ENCODE peak calls at places on chromosome 19, in seven cellular contexts. One of them, this sample, is unnamed.

GRCh38 chr19:18160792-18161690 is 8.1 kb downstream of the PIK3R2 start:
- DNase-seq in aorta: peak
- DNase-seq in WERI-Rb-1: peak
- DNase-seq in upper lobe of left lung: peak
- DNase-seq in tibial artery: peak
- DNase-seq in cardiac fibroblast: peak
- DNase-seq in MG63: peak
- DNase-seq in this sample: peak

GRCh38 chr19:5191091-5191490 is 149.5 kb downstream of the PTPRS start:
- DNase-seq in WERI-Rb-1: no peak
- DNase-seq in tibial artery: no peak
- DNase-seq in cardiac fibroblast: peak
- DNase-seq in upper lobe of left lung: no peak
- DNase-seq in aorta: no peak
- DNase-seq in MG63: no peak
- DNase-seq in this sample: peak

GRCh38 chr19:50537306-50537685 is 23.6 kb upstream of the ASPDH start:
- DNase-seq in WERI-Rb-1: no peak
- DNase-seq in aorta: no peak
- DNase-seq in MG63: no peak
- DNase-seq in tibial artery: no peak
- DNase-seq in cardiac fibroblast: no peak
- DNase-seq in upper lobe of left lung: no peak
- DNase-seq in this sample: peak

GRCh38 chr19:10518444-10519361 is 1.5 kb upstream of the S1PR5 start:
- DNase-seq in aorta: no peak
- DNase-seq in upper lobe of left lung: no peak
- DNase-seq in MG63: no peak
- DNase-seq in tibial artery: no peak
- DNase-seq in WERI-Rb-1: no peak
- DNase-seq in cardiac fibroblast: no peak
- DNase-seq in this sample: no peak

GRCh38 chr19:16376649-16377048 is 52.0 kb downstream of the KLF2 start:
- DNase-seq in tibial artery: no peak
- DNase-seq in MG63: peak
- DNase-seq in upper lobe of left lung: no peak
- DNase-seq in cardiac fibroblast: no peak
- DNase-seq in aorta: peak
- DNase-seq in WERI-Rb-1: peak
- DNase-seq in this sample: peak

GRCh38 chr19:13117772-13118423 is at the start of gene NACC1:
- DNase-seq in MG63: peak
- DNase-seq in cardiac fibroblast: peak
- DNase-seq in WERI-Rb-1: peak
- DNase-seq in aorta: peak
- DNase-seq in upper lobe of left lung: peak
- DNase-seq in tibial artery: peak
- DNase-seq in this sample: peak

GRCh38 chr19:51654783-51655182 is 8.2 kb upstream of the SIGLEC14 start:
- DNase-seq in aorta: no peak
- DNase-seq in tibial artery: no peak
- DNase-seq in cardiac fibroblast: no peak
- DNase-seq in WERI-Rb-1: no peak
- DNase-seq in upper lobe of left lung: no peak
- DNase-seq in MG63: no peak
- DNase-seq in this sample: no peak

GRCh38 chr19:44684892-44685847 is 13.8 kb upstream of the CEACAM16 start:
- DNase-seq in tibial artery: no peak
- DNase-seq in MG63: peak
- DNase-seq in aorta: no peak
- DNase-seq in cardiac fibroblast: peak
- DNase-seq in upper lobe of left lung: peak
- DNase-seq in WERI-Rb-1: peak
- DNase-seq in this sample: peak

GRCh38 chr19:55255618-55256423 is 3.0 kb downstream of the PPP6R1 start:
- DNase-seq in tibial artery: no peak
- DNase-seq in upper lobe of left lung: no peak
- DNase-seq in WERI-Rb-1: no peak
- DNase-seq in cardiac fibroblast: peak
- DNase-seq in MG63: no peak
- DNase-seq in aorta: peak
- DNase-seq in this sample: no peak

GRCh38 chr19:4730740-4731171 is 7.1 kb upstream of the DPP9 start:
- DNase-seq in tibial artery: no peak
- DNase-seq in upper lobe of left lung: no peak
- DNase-seq in cardiac fibroblast: peak
- DNase-seq in MG63: peak
- DNase-seq in aorta: no peak
- DNase-seq in WERI-Rb-1: peak
- DNase-seq in this sample: peak

GRCh38 chr19:29749450-29749849 is 34.4 kb upstream of the C19orf12 start:
- DNase-seq in tibial artery: no peak
- DNase-seq in MG63: no peak
- DNase-seq in WERI-Rb-1: no peak
- DNase-seq in upper lobe of left lung: no peak
- DNase-seq in cardiac fibroblast: no peak
- DNase-seq in aorta: no peak
- DNase-seq in this sample: no peak

GRCh38 chr19:33247441-33247819 is 21.8 kb upstream of the SLC7A10 start:
- DNase-seq in tibial artery: no peak
- DNase-seq in WERI-Rb-1: no peak
- DNase-seq in aorta: no peak
- DNase-seq in cardiac fibroblast: no peak
- DNase-seq in upper lobe of left lung: no peak
- DNase-seq in MG63: no peak
- DNase-seq in this sample: no peak

GRCh38 chr19:1854542-1855039 is 6.3 kb upstream of the REXO1 start:
- DNase-seq in aorta: no peak
- DNase-seq in upper lobe of left lung: peak
- DNase-seq in tibial artery: no peak
- DNase-seq in WERI-Rb-1: peak
- DNase-seq in cardiac fibroblast: no peak
- DNase-seq in MG63: no peak
- DNase-seq in this sample: no peak

GRCh38 chr19:51644636-51645271 is 1.9 kb downstream of the SIGLEC14 start:
- DNase-seq in cardiac fibroblast: no peak
- DNase-seq in WERI-Rb-1: no peak
- DNase-seq in MG63: no peak
- DNase-seq in aorta: no peak
- DNase-seq in tibial artery: no peak
- DNase-seq in upper lobe of left lung: no peak
- DNase-seq in this sample: no peak

GRCh38 chr19:900302-901111 is 7.2 kb downstream of the RNU6-9 start:
- DNase-seq in tibial artery: no peak
- DNase-seq in upper lobe of left lung: no peak
- DNase-seq in WERI-Rb-1: peak
- DNase-seq in aorta: no peak
- DNase-seq in MG63: no peak
- DNase-seq in cardiac fibroblast: no peak
- DNase-seq in this sample: peak

GRCh38 chr19:20482721-20483120 is 82.9 kb downstream of the ZNF737 start:
- DNase-seq in cardiac fibroblast: no peak
- DNase-seq in aorta: no peak
- DNase-seq in tibial artery: no peak
- DNase-seq in upper lobe of left lung: no peak
- DNase-seq in WERI-Rb-1: peak
- DNase-seq in MG63: no peak
- DNase-seq in this sample: no peak

GRCh38 chr19:10730932-10731331 is 13.1 kb downstream of the DNM2 start:
- DNase-seq in MG63: no peak
- DNase-seq in upper lobe of left lung: no peak
- DNase-seq in cardiac fibroblast: no peak
- DNase-seq in WERI-Rb-1: no peak
- DNase-seq in tibial artery: no peak
- DNase-seq in aorta: no peak
- DNase-seq in this sample: no peak

GRCh38 chr19:17075860-17076538 is 422 bp downstream of the MYO9B start:
- DNase-seq in upper lobe of left lung: peak
- DNase-seq in WERI-Rb-1: peak
- DNase-seq in aorta: peak
- DNase-seq in MG63: peak
- DNase-seq in cardiac fibroblast: no peak
- DNase-seq in tibial artery: no peak
- DNase-seq in this sample: peak

GRCh38 chr19:40798997-40799557 is at the start of gene EGLN2:
- DNase-seq in MG63: no peak
- DNase-seq in WERI-Rb-1: no peak
- DNase-seq in cardiac fibroblast: no peak
- DNase-seq in upper lobe of left lung: no peak
- DNase-seq in tibial artery: no peak
- DNase-seq in aorta: no peak
- DNase-seq in this sample: no peak

GRCh38 chr19:40798223-40798996 is 581 bp upstream of the EGLN2 start:
- DNase-seq in MG63: peak
- DNase-seq in WERI-Rb-1: peak
- DNase-seq in upper lobe of left lung: peak
- DNase-seq in tibial artery: peak
- DNase-seq in aorta: peak
- DNase-seq in cardiac fibroblast: peak
- DNase-seq in this sample: peak

GRCh38 chr19:40799558-40800338 is 757 bp downstream of the EGLN2 start:
- DNase-seq in aorta: no peak
- DNase-seq in cardiac fibroblast: no peak
- DNase-seq in WERI-Rb-1: no peak
- DNase-seq in MG63: peak
- DNase-seq in upper lobe of left lung: peak
- DNase-seq in tibial artery: no peak
- DNase-seq in this sample: peak

GRCh38 chr19:40797963-40798222 is 1.1 kb upstream of the EGLN2 start:
- DNase-seq in cardiac fibroblast: no peak
- DNase-seq in MG63: no peak
- DNase-seq in WERI-Rb-1: no peak
- DNase-seq in upper lobe of left lung: no peak
- DNase-seq in aorta: no peak
- DNase-seq in tibial artery: no peak
- DNase-seq in this sample: no peak

DNA sequence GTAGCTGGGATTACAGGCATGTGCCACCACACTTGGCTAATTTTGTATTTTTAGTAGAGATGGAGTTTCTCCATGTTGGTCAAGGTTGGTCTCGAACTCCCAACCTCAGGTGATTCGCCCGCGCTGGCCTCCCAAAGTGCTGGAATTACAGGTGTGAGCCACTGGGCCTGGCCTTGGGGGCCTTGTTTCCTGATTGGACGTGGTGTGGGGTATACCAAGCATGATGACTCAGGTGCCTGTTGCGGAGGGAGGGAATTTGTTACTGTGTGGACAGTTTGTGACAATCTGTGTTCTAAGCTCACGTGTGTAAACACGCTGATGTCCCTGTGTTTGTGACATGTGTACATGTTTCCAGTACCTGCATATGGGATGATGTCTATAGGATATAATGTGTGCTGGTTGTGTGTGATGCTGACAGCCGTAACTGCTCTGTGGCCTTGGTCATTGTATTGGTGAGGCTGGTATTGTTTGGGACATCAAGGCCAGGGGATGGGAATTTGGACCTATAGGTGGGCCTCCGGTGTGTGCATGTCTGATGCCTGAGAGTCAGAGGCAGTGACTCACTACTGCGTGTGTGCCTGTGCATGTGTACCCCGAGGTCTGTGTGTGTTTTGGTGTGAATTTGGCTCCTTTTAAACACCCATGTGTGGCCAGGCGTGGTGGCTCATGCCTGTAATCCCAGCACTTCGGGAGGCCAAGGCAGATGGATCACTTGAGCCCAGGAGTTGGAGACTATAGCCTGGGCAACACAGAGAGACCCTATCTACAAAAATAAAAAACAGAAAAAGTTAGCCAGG is 1.6 kb upstream of the EGLN2 start:
- DNase-seq in upper lobe of left lung: no peak
- DNase-seq in aorta: peak
- DNase-seq in MG63: no peak
- DNase-seq in WERI-Rb-1: no peak
- DNase-seq in cardiac fibroblast: no peak
- DNase-seq in tibial artery: no peak
- DNase-seq in this sample: no peak
- H3K4me3 ChIP-seq in upper lobe of left lung: peak
- H3K4me3 ChIP-seq in aorta: no peak
- H3K4me3 ChIP-seq in MG63: no peak
- H3K4me3 ChIP-seq in WERI-Rb-1: no peak
- H3K4me3 ChIP-seq in cardiac fibroblast: no peak
- H3K4me3 ChIP-seq in tibial artery: no peak
- H3K4me3 ChIP-seq in this sample: no peak

DNA sequence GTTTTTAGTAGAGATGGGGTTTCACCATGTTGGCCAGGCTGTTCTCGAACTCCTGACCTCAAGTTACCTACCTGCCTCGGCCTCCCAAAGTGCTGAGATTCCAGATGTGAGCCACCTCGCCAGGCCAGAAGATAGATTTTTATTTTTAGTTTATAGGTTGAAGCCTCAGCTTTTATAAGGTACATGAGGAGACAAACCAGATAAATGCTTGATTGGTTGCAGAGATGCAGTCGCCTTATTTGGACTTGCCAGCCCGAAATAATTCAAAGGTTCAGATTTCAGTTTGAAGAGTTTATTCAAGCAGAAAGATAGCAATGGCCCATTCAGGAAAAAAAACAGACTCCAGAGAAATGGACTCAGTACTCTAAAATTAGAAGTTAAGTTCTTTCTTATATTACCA is 3.1 kb downstream of the ZNF69 start:
- DNase-seq in MG63: no peak
- DNase-seq in upper lobe of left lung: no peak
- DNase-seq in WERI-Rb-1: no peak
- DNase-seq in cardiac fibroblast: no peak
- DNase-seq in tibial artery: no peak
- DNase-seq in aorta: no peak
- DNase-seq in this sample: no peak
- H3K4me3 ChIP-seq in MG63: no peak
- H3K4me3 ChIP-seq in upper lobe of left lung: no peak
- H3K4me3 ChIP-seq in WERI-Rb-1: no peak
- H3K4me3 ChIP-seq in cardiac fibroblast: no peak
- H3K4me3 ChIP-seq in tibial artery: no peak
- H3K4me3 ChIP-seq in aorta: no peak
- H3K4me3 ChIP-seq in this sample: no peak

DNA sequence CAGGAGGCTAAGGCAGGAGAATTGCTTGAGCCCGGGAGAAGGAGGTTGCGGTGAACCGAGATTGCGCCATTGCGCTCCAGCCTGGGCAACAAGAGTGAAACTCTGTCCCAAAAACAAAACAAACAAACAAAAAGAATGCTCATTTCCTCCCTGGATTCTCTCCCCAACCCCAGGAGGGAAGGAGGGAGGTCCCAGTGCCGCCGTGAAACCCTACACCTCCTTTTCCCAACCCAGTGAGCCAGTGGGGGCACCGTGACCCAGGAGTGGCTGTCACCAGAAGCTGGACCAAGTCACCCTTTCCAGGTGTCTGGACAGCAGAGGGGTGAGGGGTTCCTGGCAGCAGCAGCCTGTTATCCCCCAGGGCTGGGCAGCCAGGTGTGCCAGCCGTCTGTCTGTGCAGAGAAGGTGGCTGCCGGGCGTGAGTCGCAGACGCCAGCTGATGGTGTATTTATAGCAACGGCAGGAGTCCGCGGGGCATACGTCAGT is 23.5 kb downstream of the NFIC start:
- DNase-seq in MG63: no peak
- DNase-seq in tibial artery: no peak
- DNase-seq in cardiac fibroblast: peak
- DNase-seq in upper lobe of left lung: no peak
- DNase-seq in aorta: no peak
- DNase-seq in WERI-Rb-1: no peak
- DNase-seq in this sample: no peak
- H3K4me3 ChIP-seq in MG63: no peak
- H3K4me3 ChIP-seq in tibial artery: no peak
- H3K4me3 ChIP-seq in cardiac fibroblast: no peak
- H3K4me3 ChIP-seq in upper lobe of left lung: no peak
- H3K4me3 ChIP-seq in aorta: no peak
- H3K4me3 ChIP-seq in WERI-Rb-1: no peak
- H3K4me3 ChIP-seq in this sample: no peak

GRCh38 chr19:49338691-49339363 is 3.6 kb downstream of the CD37 start:
- DNase-seq in MG63: peak
- DNase-seq in WERI-Rb-1: peak
- DNase-seq in upper lobe of left lung: peak
- DNase-seq in aorta: peak
- DNase-seq in cardiac fibroblast: peak
- DNase-seq in tibial artery: peak
- DNase-seq in this sample: peak
- H3K4me3 ChIP-seq in MG63: no peak
- H3K4me3 ChIP-seq in WERI-Rb-1: no peak
- H3K4me3 ChIP-seq in upper lobe of left lung: peak
- H3K4me3 ChIP-seq in aorta: no peak
- H3K4me3 ChIP-seq in cardiac fibroblast: peak
- H3K4me3 ChIP-seq in tibial artery: peak
- H3K4me3 ChIP-seq in this sample: no peak

This sample was measured in SJCRH30.